ENCODE peak calls at places on chromosome 22, in seven cellular contexts. B is brain microvascular endothelial cell, Y is body of pancreas, F is lower lobe of right lung, D is K562, X is prostate gland, T is HepG2. I is an unnamed sample.

GRCh38 chr22:28887725-28888459 is 4.5 kb downstream of the ZNRF3 start:
- DNase-seq in F (no peak), Y (no peak), X (no peak), T (no peak), B (no peak), D (no peak), I (no peak)

GRCh38 chr22:36594569-36594968 is 65.6 kb upstream of the EIF3D start:
- DNase-seq in T (no peak), Y (no peak), X (no peak), F (no peak), B (no peak), D (no peak), I (no peak)

GRCh38 chr22:28344893-28345292 is 334.7 kb downstream of the TTC28 start:
- DNase-seq in T (no peak), D (no peak), B (no peak), Y (no peak), F (no peak), X (no peak), I (no peak)

GRCh38 chr22:50114221-50114981 is 24.6 kb downstream of the MOV10L1 start:
- DNase-seq in F (peak; percentile 78), T (no peak), X (no peak), Y (no peak), B (peak; percentile 49), D (no peak), I (peak; percentile 60)

GRCh38 chr22:37746366-37747089 is 49.7 kb downstream of the TRIOBP start:
- DNase-seq in X (no peak), F (peak; percentile 60), Y (no peak), D (no peak), T (no peak), B (no peak), I (no peak)

GRCh38 chr22:37932821-37933578 is 20.4 kb downstream of the C22orf23 start:
- DNase-seq in F (peak; percentile 90), X (no peak), D (no peak), B (no peak), T (no peak), Y (peak; percentile 52), I (no peak)

GRCh38 chr22:45718391-45718790 is 46.8 kb downstream of the ATXN10 start:
- DNase-seq in T (no peak), X (no peak), D (no peak), F (no peak), B (no peak), Y (no peak), I (no peak)

GRCh38 chr22:47625531-47626427 is 863.3 kb downstream of the TBC1D22A start:
- DNase-seq in T (no peak), Y (no peak), F (no peak), B (no peak), D (no peak), X (no peak), I (no peak)

GRCh38 chr22:48951836-48952235 is 875.8 kb downstream of the BRD1 start:
- DNase-seq in F (no peak), T (no peak), B (no peak), D (no peak), X (peak; percentile 0), Y (no peak), I (no peak)

GRCh38 chr22:42857845-42858481 is 890 bp upstream of the ARFGAP3 start:
- DNase-seq in F (no peak), T (peak; percentile 14), B (no peak), X (no peak), Y (peak; percentile 72), D (peak; percentile 2), I (no peak)

GRCh38 chr22:49964136-49964492 is 3.5 kb downstream of the PIM3 start:
- DNase-seq in B (no peak), D (no peak), X (no peak), F (peak; percentile 47), Y (no peak), T (no peak), I (no peak)

GRCh38 chr22:36613958-36614357 is 85.0 kb upstream of the EIF3D start:
- DNase-seq in T (peak; percentile 80), F (no peak), D (no peak), X (no peak), Y (peak; percentile 34), B (no peak), I (no peak)

GRCh38 chr22:45127866-45128265 is 35.9 kb upstream of the NUP50 start:
- DNase-seq in F (no peak), T (no peak), B (peak; percentile 14), X (no peak), D (no peak), Y (no peak), I (no peak)

GRCh38 chr22:23119492-23120414 is 22.0 kb downstream of the RSPH14 start:
- DNase-seq in F (no peak), B (peak; percentile 2), Y (no peak), X (no peak), T (no peak), D (peak; percentile 80), I (no peak)
- TF ChIP-seq CTCF in F (no peak), B (no peak), Y (no peak), X (no peak), T (peak; percentile 28), D (peak; percentile 46), I (no peak)

DNA sequence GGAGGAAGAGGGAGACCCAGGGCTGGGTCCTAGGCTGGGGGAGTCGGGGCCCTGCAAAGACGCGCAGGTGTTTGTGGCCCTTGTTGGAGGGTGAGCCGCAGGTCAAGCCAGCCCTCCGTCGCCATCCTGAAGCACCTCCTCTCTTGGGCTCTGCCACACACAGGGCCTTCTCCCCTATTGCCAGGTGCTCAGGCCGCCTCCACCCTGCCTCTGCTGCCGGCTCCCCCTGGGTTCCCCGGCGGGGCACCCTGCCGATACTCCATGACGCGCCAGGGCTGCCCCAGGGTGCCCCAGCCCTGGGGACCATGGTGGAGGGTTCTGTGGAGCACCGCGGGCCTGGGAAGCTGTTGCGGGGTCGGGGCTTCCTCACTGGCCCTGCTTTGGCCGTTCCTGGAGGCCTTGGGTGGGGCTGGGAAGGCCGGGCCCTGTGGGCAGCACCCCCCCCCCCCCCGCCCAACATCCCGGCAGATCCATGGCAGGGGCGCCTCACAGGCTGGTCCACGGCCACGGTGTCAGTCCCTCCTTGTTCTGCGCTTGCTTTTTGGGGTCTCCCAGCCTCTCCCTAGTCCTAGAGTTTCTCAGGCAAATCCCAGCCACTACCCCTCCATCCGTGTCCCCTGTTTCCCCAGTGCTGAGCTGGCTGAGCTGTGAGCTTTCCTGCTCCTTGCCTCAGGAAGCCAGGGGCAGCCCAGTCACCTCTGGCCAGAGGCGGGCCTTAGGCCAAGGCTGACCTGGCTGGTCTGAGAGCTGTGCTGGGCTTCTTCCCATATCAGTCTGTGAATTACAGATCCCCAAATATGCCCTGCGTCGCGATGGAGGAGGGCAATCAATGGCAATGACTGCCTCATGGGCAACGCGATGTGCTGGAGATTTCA is 2.3 kb upstream of the ADORA2A start:
- DNase-seq in B (no peak), X (no peak), T (no peak), F (no peak), D (no peak), Y (no peak), I (no peak)
- H3K4me3 ChIP-seq in B (no peak overlapping the region), X (no peak overlapping the region), T (peak overlapping the region; percentile 71), F (peak overlapping the region; percentile 75), D (no peak overlapping the region), Y (no peak overlapping the region), I (no peak overlapping the region)

GRCh38 chr22:32826537-32826936 is 25.0 kb downstream of the TIMP3 start:
- DNase-seq in F (no peak), X (no peak), B (no peak), T (no peak), Y (no peak), D (no peak), I (no peak)

GRCh38 chr22:32827061-32827602 is 25.6 kb downstream of the TIMP3 start:
- DNase-seq in F (no peak), Y (no peak), T (no peak), B (no peak), X (peak; percentile 76), D (no peak), I (no peak)

GRCh38 chr22:32828561-32828960 is 27.1 kb downstream of the TIMP3 start:
- DNase-seq in X (no peak), D (no peak), B (no peak), T (no peak), F (no peak), Y (no peak), I (no peak)

GRCh38 chr22:32829451-32829851 is 27.9 kb downstream of the TIMP3 start:
- DNase-seq in B (no peak), T (no peak), X (no peak), F (no peak), D (no peak), Y (no peak), I (no peak)

DNA sequence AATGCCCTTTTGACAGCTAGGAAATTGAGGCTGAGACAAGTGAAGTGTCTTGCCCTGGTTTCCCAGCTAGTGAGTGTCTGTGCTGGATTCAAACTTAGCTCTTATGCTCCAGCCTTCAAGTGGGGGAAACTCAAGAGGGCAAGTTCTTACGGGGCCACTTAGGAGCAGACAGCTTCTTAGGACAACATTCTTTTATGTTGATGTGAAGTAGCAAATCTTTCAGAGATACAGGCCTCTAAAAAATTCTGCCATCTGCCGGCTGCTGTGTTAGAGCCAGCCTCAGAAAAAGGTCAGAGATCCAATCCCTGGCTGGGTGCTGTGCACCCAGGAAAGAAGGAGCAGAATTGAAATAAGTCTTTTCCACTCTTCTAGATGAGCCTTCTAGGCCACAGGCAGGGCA is 26.6 kb downstream of the TIMP3 start:
- DNase-seq in B (no peak), F (no peak), X (no peak), Y (no peak), D (no peak), T (no peak), I (no peak)
- TF ChIP-seq CTCF in B (peak; percentile 59), F (peak; percentile 33), X (no peak), Y (no peak), D (peak; percentile 32), T (no peak), I (peak; percentile 24)

GRCh38 chr22:23181763-23182288 is 1.5 kb downstream of the BCR start:
- DNase-seq in F (no peak), B (no peak), D (peak; percentile 68), X (no peak), T (no peak), Y (no peak), I (no peak)

GRCh38 chr22:23183107-23183698 is 2.9 kb downstream of the BCR start:
- DNase-seq in B (peak; percentile 43), X (peak; percentile 58), T (peak; percentile 47), F (peak; percentile 71), D (peak; percentile 97), Y (peak; percentile 74), I (no peak)

GRCh38 chr22:23182289-23183106 is 2.2 kb downstream of the BCR start:
- DNase-seq in F (no peak), X (peak; percentile 61), Y (peak; percentile 26), B (no peak), T (no peak), D (peak; percentile 85), I (no peak)

GRCh38 chr22:23184764-23185113 is 4.4 kb downstream of the BCR start:
- DNase-seq in T (no peak), Y (no peak), F (no peak), X (no peak), D (no peak), B (no peak), I (no peak)

DNA sequence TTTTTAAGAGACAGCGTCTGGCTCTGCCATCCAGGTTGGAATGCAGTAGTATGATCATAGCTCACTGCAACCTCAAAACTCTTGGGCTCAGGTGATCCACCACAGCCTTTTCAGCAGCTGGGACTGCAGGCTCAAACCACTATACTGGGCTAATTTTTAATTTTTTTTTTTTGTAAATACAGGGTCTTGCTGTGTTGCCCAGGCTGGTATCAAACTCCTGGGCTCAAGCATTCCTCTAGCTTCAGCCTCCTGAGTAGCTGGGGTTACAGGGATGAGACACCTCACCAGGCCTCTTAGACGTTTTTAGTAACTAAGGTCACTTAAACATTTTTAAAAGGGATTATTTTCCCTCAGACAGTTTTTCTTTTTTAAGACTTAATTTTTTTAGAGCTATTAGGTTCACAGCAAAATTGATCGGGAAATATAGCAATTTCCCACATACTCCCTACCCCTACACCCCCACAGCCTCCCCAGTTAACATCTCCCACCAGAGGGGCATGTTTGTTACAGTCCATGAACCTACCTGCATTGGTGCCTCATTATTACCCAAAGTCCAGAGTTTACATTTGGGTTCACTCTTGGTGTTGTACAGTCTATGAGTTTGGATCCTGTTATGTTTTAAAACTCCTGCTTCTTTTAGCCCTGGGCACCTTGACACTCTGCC is 3.9 kb downstream of the BCR start:
- DNase-seq in T (no peak), D (no peak), F (no peak), X (no peak), Y (no peak), B (no peak), I (no peak)
- H3K4me3 ChIP-seq in T (peak overlapping the region; percentile 88), D (no peak overlapping the region), F (peak overlapping the region; percentile 69), X (no peak overlapping the region), Y (no peak overlapping the region), B (no peak overlapping the region), I (peak overlapping the region; percentile 53)

I was measured in HFF-Myc.